ENCODE peak calls at places on chromosomes 1 and 21, in four cellular contexts. S is CD4-positive, CD25-positive, alpha-beta regulatory T cell; X is left ventricle myocardium inferior; D is H1. L is an unnamed sample.
A peak's percentile ranks its signal among the peaks of the same experiment; 100 is the strongest.

GRCh38 chr1:9275567-9276034 is 17.1 kb upstream of the SPSB1 start:
- DNase-seq in S (peak; percentile 52), X (no peak), D (no peak), L (no peak)

GRCh38 chr1:41742219-41742618 is 176.5 kb downstream of the HIVEP3 start:
- DNase-seq in S (no peak), X (no peak), D (no peak), L (no peak)

GRCh38 chr1:164660415-164661174 is 101.6 kb downstream of the PBX1 start:
- DNase-seq in S (peak; percentile 5), X (no peak), D (no peak), L (no peak)

GRCh38 chr1:91684599-91685196 is 184.0 kb downstream of the CDC7 start:
- DNase-seq in S (no peak), X (no peak), D (no peak), L (no peak)

GRCh38 chr1:161706483-161707347 is at the start of gene FCRLA:
- DNase-seq in S (no peak), X (no peak), D (no peak), L (no peak)

GRCh38 chr1:87556326-87556725 is 227.6 kb downstream of the LMO4 start:
- DNase-seq in S (no peak), X (no peak), D (no peak), L (no peak)

GRCh38 chr1:87942165-87942564 is 613.5 kb downstream of the LMO4 start:
- DNase-seq in S (no peak), X (peak; percentile 20), D (no peak), L (peak; percentile 65)

GRCh38 chr21:43708745-43709381 is 10.1 kb upstream of the PDXK start:
- DNase-seq in S (no peak), X (no peak), D (no peak), L (no peak)

GRCh38 chr1:186282466-186282865 is 92.6 kb downstream of the TPR start:
- DNase-seq in S (no peak), X (no peak), D (no peak), L (no peak)

GRCh38 chr1:89523597-89524368 is 846 bp upstream of the LRRC8B start:
- DNase-seq in S (no peak), X (peak; percentile 36), D (no peak), L (no peak)

GRCh38 chr1:43835141-43836021 is 98.2 kb upstream of the ARTN start:
- DNase-seq in S (no peak), X (no peak), D (no peak), L (no peak)

GRCh38 chr1:72586023-72586685 is 303.8 kb upstream of the NEGR1 start:
- DNase-seq in S (no peak), X (no peak), D (no peak), L (no peak)

GRCh38 chr1:176998396-176998795 is 166.1 kb downstream of the ASTN1 start:
- DNase-seq in S (no peak), X (no peak), D (no peak), L (no peak)

GRCh38 chr1:227240983-227241382 is 77.3 kb downstream of the CDC42BPA start:
- DNase-seq in S (no peak), X (no peak), D (no peak), L (no peak)

GRCh38 chr1:227245613-227246320 is 72.5 kb downstream of the CDC42BPA start:
- DNase-seq in S (no peak), X (peak; percentile 62), D (no peak), L (no peak)

GRCh38 chr1:227244339-227245118 is 73.8 kb downstream of the CDC42BPA start:
- DNase-seq in S (no peak), X (no peak), D (no peak), L (no peak)

GRCh38 chr1:227242811-227243682 is 75.2 kb downstream of the CDC42BPA start:
- DNase-seq in S (no peak), X (no peak), D (no peak), L (no peak)
- H3K4me1 ChIP-seq in S (no peaks in the 10 kb centered on the region), X (peaks cover 77% of the 10 kb centered on the region), D (no peaks in the 10 kb centered on the region), L (no peaks in the 10 kb centered on the region)

DNA sequence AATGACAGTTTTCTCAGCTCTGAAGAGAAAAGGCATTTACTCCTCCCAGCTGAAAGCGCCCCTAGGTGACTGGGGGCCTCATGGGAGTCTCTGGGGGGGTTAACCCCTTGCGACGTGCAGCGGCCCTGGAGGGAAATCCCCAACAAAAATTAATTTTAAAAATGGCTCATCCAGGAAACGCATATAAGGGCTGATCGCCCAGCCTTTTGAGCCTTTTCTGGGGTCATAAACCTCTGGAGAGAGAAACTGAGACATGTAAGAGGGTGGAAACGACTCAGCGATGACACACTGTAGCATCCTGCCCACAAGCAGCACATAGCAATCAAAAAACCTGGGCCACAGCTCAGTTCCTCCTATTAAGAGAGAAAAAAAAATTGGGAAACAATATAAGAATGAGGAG is 20.4 kb upstream of the HPDL start:
- DNase-seq in S (no peak), X (no peak), D (peak; percentile 44), L (no peak)
- H3K27ac ChIP-seq in S (no peak overlapping the region), X (no peak overlapping the region), D (peak overlapping the region; percentile 0), L (no peak overlapping the region)

DNA sequence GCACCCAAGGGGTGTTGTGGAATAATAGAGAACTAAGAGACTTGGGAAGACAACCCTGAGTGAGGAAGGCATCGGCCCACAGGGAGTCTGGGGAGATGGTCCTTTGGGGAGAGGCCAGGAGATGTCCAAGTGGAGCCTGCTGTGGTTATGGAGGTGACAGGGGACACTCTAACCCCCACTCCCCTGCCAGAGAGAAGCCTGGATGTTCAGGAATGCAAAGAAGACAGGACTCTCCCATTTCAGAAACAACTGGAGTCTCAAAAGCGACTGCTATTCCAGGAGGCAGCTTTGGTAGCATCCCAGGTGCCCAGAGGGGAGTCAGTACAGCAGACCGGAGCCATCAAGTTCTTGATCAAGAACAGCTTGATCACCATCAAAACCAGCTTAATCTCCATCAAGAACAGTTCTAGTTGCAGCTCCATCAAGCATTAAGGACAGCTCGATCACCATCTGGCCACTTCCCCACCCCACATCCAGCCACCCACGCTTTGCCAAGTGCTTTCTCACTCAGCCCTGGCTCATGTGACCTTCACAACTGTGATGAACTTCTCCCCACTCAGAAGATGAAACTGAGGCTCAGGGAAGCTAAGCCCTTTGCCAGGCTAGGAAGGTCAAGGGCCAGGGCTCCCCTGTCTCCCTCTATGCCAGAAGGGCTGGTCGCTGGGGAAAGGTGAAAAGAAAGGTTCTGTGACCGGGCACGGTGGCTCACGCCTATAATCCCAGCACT is 743 bp downstream of the CD52 start:
- DNase-seq in S (no peak), X (peak; percentile 29), D (no peak), L (peak; percentile 74)
- H3K4me1 ChIP-seq in S (peaks cover 84% of the 10 kb centered on the region), X (peaks cover 16% of the 10 kb centered on the region), D (peaks cover 16% of the 10 kb centered on the region), L (peaks cover 5% of the 10 kb centered on the region)

DNA sequence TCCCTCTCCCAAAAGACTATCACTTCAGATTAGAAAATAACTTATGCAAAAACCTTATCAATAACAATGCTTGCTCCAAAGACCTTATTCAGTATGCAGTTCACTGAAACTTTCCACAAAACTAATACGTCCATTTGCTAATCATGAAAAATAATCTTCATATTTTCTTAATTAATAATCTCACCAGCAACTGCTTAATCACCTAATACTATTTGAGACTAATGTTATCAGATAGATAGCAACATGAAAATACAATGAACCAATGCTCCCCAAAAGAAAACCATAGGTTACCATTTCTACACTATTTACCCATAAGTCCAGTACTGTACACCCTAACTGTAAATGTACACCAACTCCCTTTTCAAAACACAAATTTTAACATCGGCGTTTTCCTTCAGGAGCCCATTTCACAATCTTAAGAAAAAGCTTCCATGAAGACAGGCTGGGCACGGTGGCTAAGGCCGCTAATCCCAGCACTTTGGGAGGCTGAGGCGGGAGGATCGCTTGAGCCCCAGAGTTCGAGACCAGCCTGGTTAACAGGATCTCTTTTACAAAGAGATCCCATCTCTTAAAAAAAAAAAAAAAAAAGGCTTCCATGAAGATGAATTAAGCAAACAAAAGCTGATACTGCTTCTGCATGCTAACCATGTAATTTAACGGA is 1.7 kb downstream of the GNB1 start:
- DNase-seq in S (no peak), X (no peak), D (no peak), L (no peak)
- H3K27ac ChIP-seq in S (peak overlapping the region; percentile 93), X (peak overlapping the region; percentile 97), D (no peak overlapping the region), L (peak overlapping the region; percentile 100)

DNA sequence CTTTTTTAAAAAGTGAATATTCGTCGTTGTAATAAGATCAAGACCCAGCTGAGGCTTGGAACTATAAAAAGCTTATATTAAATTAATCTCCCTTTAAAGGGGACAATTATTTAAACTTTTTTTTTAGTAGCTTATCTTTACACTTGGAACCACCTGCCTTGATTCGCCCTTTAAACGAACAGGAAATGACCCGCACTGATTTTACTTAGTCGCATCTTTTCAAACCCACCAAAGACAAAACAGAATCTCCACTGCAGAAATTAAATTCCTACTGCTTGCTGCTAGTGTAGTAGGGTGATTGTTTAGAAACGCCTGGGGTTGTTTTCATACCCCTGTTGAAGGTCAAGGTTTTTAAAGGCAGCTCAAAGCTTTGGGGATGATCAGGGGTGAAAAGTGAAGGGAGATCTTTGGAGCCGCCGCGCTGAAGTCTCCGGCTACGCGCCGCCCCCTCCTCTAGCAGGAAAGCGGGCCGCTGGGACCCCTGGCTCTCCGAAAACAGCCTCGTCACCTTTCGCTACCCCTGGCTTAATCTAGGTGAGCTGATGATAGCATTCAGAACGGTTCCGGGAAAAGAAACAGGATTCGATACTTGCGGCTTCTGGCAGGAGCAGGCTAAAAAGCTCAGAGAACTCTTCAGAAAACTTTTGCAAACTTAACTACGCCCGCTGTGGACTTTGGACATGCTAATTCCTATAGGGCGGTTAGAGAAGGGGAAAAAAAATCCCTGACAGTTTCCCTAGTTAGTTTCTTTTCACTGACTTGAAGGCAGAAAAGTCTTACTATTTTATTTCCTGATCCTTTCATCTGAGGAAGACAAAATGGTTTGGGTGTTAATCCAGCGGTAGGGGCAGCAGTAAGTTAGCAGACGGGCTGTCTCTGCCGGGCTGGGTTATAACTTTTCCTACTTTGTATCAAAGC is 163.2 kb downstream of the RUNX1 start:
- DNase-seq in S (peak; percentile 39), X (no peak), D (peak; percentile 55), L (no peak)
- H3K4me1 ChIP-seq in S (peaks cover 70% of the 10 kb centered on the region), X (peaks cover 50% of the 10 kb centered on the region), D (peaks cover 6% of the 10 kb centered on the region), L (peaks cover 43% of the 10 kb centered on the region)